ENCODE peak calls at places on chromosomes 1 and 21, in five cellular contexts. Y is NCI-H1048; I is CD8-positive, alpha-beta T cell; S is NCI-H1417; E is HS-5. W is an unnamed sample.

GRCh38 chr1:152185544-152186391 is 26.7 kb upstream of the RPTN start:
- DNase-seq in Y (peak; percentile 9), I (peak; percentile 31), S (peak; percentile 29), E (no peak), W (no peak)

GRCh38 chr1:220575718-220576497 is 48.0 kb downstream of the MARK1 start:
- DNase-seq in Y (no peak), I (no peak), S (no peak), E (no peak), W (no peak)

GRCh38 chr21:15552914-15553491 is 176.8 kb upstream of the USP25 start:
- DNase-seq in Y (no peak), I (no peak), S (no peak), E (peak; percentile 9), W (no peak)

GRCh38 chr1:182301467-182302198 is 90.0 kb downstream of the GLUL start:
- DNase-seq in Y (peak; percentile 91), I (no peak), S (no peak), E (no peak), W (peak; percentile 23)

GRCh38 chr1:156676820-156677615 is at the start of gene NES:
- DNase-seq in Y (no peak), I (no peak), S (peak; percentile 76), E (no peak), W (no peak)

GRCh38 chr1:205069371-205070125 is 14.7 kb downstream of the TMEM81 start:
- DNase-seq in Y (no peak), I (no peak), S (no peak), E (no peak), W (no peak)

GRCh38 chr1:223500560-223501425 is 107.6 kb downstream of the CCDC185 start:
- DNase-seq in Y (no peak), I (no peak), S (peak; percentile 61), E (peak; percentile 80), W (peak; percentile 85)

GRCh38 chr1:112307930-112308329 is 88.1 kb upstream of the CTTNBP2NL start:
- DNase-seq in Y (no peak), I (no peak), S (no peak), E (no peak), W (no peak)

GRCh38 chr21:18832950-18833349 is 429.4 kb upstream of the TMPRSS15 start:
- DNase-seq in Y (no peak), I (no peak), S (no peak), E (peak; percentile 74), W (peak; percentile 66)

GRCh38 chr21:43971201-43971991 is 40.7 kb upstream of the TRAPPC10 start:
- DNase-seq in Y (no peak), I (no peak), S (no peak), E (no peak), W (no peak)

GRCh38 chr1:50474859-50475809 is 51.9 kb upstream of the DMRTA2 start:
- DNase-seq in Y (no peak), I (no peak), S (no peak), E (no peak), W (no peak)

GRCh38 chr1:17071794-17072193 is 18.0 kb upstream of the SDHB start:
- DNase-seq in Y (no peak), I (no peak), S (no peak), E (no peak), W (no peak)

GRCh38 chr1:70091811-70092210 is 113.6 kb downstream of the LRRC40 start:
- DNase-seq in Y (no peak), I (no peak), S (no peak), E (no peak), W (no peak)

GRCh38 chr1:189775343-189775742 is 702.3 kb downstream of the BRINP3 start:
- DNase-seq in Y (no peak), I (no peak), S (no peak), E (peak; percentile 54), W (peak; percentile 89)

GRCh38 chr1:241638091-241638682 is 2.0 kb downstream of the CHML start:
- DNase-seq in Y (no peak), I (no peak), S (no peak), E (no peak), W (no peak)

GRCh38 chr1:160576430-160576829 is 2.9 kb downstream of the CD84 start:
- DNase-seq in Y (no peak), I (peak; percentile 31), S (no peak), E (no peak), W (no peak)

GRCh38 chr1:110185181-110185580 is 24.9 kb upstream of the KCNC4 start:
- DNase-seq in Y (no peak), I (no peak), S (peak; percentile 80), E (no peak), W (no peak)

GRCh38 chr1:220528679-220529529 is 968 bp downstream of the MARK1 start:
- DNase-seq in Y (no peak), I (no peak), S (peak; percentile 78), E (no peak), W (no peak)

GRCh38 chr1:45989249-45989648 is 143.2 kb downstream of the PIK3R3 start:
- DNase-seq in Y (no peak), I (no peak), S (no peak), E (no peak), W (no peak)

GRCh38 chr1:46150085-46150484 is 17.7 kb upstream of the PIK3R3 start:
- DNase-seq in Y (no peak), I (no peak), S (no peak), E (no peak), W (no peak)

GRCh38 chr1:3372317-3372716 is 82.1 kb upstream of the ARHGEF16 start:
- DNase-seq in Y (no peak), I (no peak), S (no peak), E (no peak), W (no peak)

GRCh38 chr1:7500381-7501258 is 270.5 kb upstream of the VAMP3 start:
- DNase-seq in Y (no peak), I (no peak), S (no peak), E (no peak), W (no peak)

GRCh38 chr1:45521413-45522323 is at the start of gene PRDX1:
- DNase-seq in Y (peak; percentile 89), I (peak; percentile 95), S (peak; percentile 97), E (peak; percentile 86), W (peak; percentile 77)

GRCh38 chr21:41254090-41254700 is 62.4 kb upstream of the FAM3B start:
- DNase-seq in Y (no peak), I (no peak), S (no peak), E (no peak), W (no peak)

GRCh38 chr1:158509471-158510161 is 37.6 kb downstream of the OR10R2 start:
- DNase-seq in Y (no peak), I (no peak), S (no peak), E (no peak), W (no peak)

GRCh38 chr1:153663211-153663610 is 4.7 kb downstream of the SNAPIN start:
- DNase-seq in Y (no peak), I (no peak), S (no peak), E (no peak), W (no peak)

GRCh38 chr1:117602862-117603261 is 3.0 kb upstream of the TENT5C start:
- DNase-seq in Y (no peak), I (no peak), S (no peak), E (no peak), W (no peak)

GRCh38 chr1:156750932-156751723 is at the start of gene HDGF:
- DNase-seq in Y (no peak), I (peak; percentile 41), S (peak; percentile 77), E (no peak), W (no peak)

GRCh38 chr1:150149490-150150453 is at the start of gene PLEKHO1:
- DNase-seq in Y (peak; percentile 76), I (peak; percentile 85), S (peak; percentile 88), E (no peak), W (no peak)

W was measured in non-pigmented ciliary epithelial cell.